ENCODE peak calls at places on chromosomes 1 and 21, in five cellular contexts. Y is colonic mucosa, S is keratinocyte, O is cardiac muscle cell, F is coronary artery. W is an unnamed sample.

GRCh38 chr1:70528591-70529333 is 117.7 kb downstream of the CTH start:
- DNase-seq in Y (no peak), S (no peak), O (peak; percentile 41), F (no peak), W (no peak)

GRCh38 chr1:107430540-107431228 is 289.8 kb downstream of the NTNG1 start:
- DNase-seq in Y (peak; percentile 48), S (peak; percentile 2), O (peak; percentile 54), F (no peak), W (peak; percentile 6)

GRCh38 chr21:14838400-14838799 is 226.4 kb downstream of the NRIP1 start:
- DNase-seq in Y (no peak), S (no peak), O (no peak), F (no peak), W (no peak)

GRCh38 chr1:109091196-109092193 is 931 bp downstream of the TMEM167B start:
- DNase-seq in Y (peak; percentile 61), S (no peak), O (no peak), F (no peak), W (no peak)

GRCh38 chr1:18681423-18681835 is 50.8 kb downstream of the PAX7 start:
- DNase-seq in Y (no peak), S (peak; percentile 23), O (peak; percentile 35), F (no peak), W (no peak)

GRCh38 chr1:86990826-86991225 is 76.4 kb downstream of the HS2ST1 start:
- DNase-seq in Y (no peak), S (no peak), O (no peak), F (no peak), W (no peak)

GRCh38 chr1:179425186-179425585 is 59.4 kb downstream of the AXDND1 start:
- DNase-seq in Y (no peak), S (no peak), O (no peak), F (no peak), W (no peak)

GRCh38 chr21:42056996-42057689 is 14.0 kb upstream of the UMODL1 start:
- DNase-seq in Y (peak; percentile 89), S (no peak), O (peak; percentile 70), F (no peak), W (peak; percentile 84)

GRCh38 chr1:147504801-147505303 is 36.4 kb upstream of the BCL9 start:
- DNase-seq in Y (no peak), S (no peak), O (peak; percentile 44), F (no peak), W (peak; percentile 4)

GRCh38 chr1:159091547-159092397 is 15.2 kb upstream of the AIM2 start:
- DNase-seq in Y (no peak), S (peak; percentile 82), O (peak; percentile 80), F (no peak), W (peak; percentile 18)

GRCh38 chr1:42211224-42211623 is 46.7 kb upstream of the GUCA2A start:
- DNase-seq in Y (no peak), S (no peak), O (no peak), F (no peak), W (no peak)

GRCh38 chr21:42618713-42619112 is 34.7 kb upstream of the PDE9A start:
- DNase-seq in Y (no peak), S (no peak), O (no peak), F (no peak), W (no peak)

GRCh38 chr1:12021616-12022015 is 2.3 kb downstream of the MIIP start:
- DNase-seq in Y (no peak), S (no peak), O (no peak), F (no peak), W (no peak)

GRCh38 chr1:4528590-4528989 is 125.8 kb upstream of the AJAP1 start:
- DNase-seq in Y (no peak), S (no peak), O (no peak), F (peak; percentile 29), W (no peak)

GRCh38 chr1:46547481-46548383 is 3.7 kb downstream of the KNCN start:
- DNase-seq in Y (no peak), S (no peak), O (peak; percentile 70), F (no peak), W (no peak)

GRCh38 chr1:30778156-30778978 is 20.8 kb upstream of the LAPTM5 start:
- DNase-seq in Y (peak; percentile 54), S (peak; percentile 86), O (peak; percentile 94), F (no peak), W (no peak)

GRCh38 chr21:33975548-33976081 is 60.0 kb upstream of the ATP5PO start:
- DNase-seq in Y (no peak), S (peak; percentile 67), O (no peak), F (no peak), W (no peak)

GRCh38 chr1:63350320-63350719 is 17.1 kb upstream of the ALG6 start:
- DNase-seq in Y (no peak), S (no peak), O (no peak), F (no peak), W (no peak)

GRCh38 chr1:110281363-110282290 is 57.5 kb upstream of the RBM15 start:
- DNase-seq in Y (no peak), S (no peak), O (no peak), F (peak; percentile 54), W (no peak)

GRCh38 chr1:113178522-113178921 is 105.5 kb downstream of the LRIG2 start:
- DNase-seq in Y (no peak), S (no peak), O (peak; percentile 39), F (no peak), W (no peak)
- TF ChIP-seq CTCF in Y (no peak), S (peak; percentile 24), O (peak; percentile 30), F (no peak), W (peak; percentile 28)

GRCh38 chr1:26282694-26283019 is 2.8 kb downstream of the SH3BGRL3 start:
- DNase-seq in Y (no peak), S (no peak), O (no peak), F (no peak), W (no peak)
- H3K27ac ChIP-seq in Y (no peak overlapping the region), S (no peak overlapping the region), O (peak overlapping the region; percentile 63), F (no peak overlapping the region), W (peak overlapping the region; percentile 61)

GRCh38 chr1:7633521-7634245 is 137.4 kb upstream of the VAMP3 start:
- DNase-seq in Y (no peak), S (no peak), O (no peak), F (no peak), W (no peak)

GRCh38 chr1:7632681-7633080 is 138.4 kb upstream of the VAMP3 start:
- DNase-seq in Y (no peak), S (no peak), O (no peak), F (no peak), W (no peak)

GRCh38 chr1:7632126-7632525 is 139.0 kb upstream of the VAMP3 start:
- DNase-seq in Y (no peak), S (no peak), O (no peak), F (no peak), W (no peak)

GRCh38 chr1:7636801-7637526 is 134.1 kb upstream of the VAMP3 start:
- DNase-seq in Y (no peak), S (no peak), O (no peak), F (no peak), W (no peak)

GRCh38 chr1:7634841-7635240 is 136.3 kb upstream of the VAMP3 start:
- DNase-seq in Y (no peak), S (no peak), O (no peak), F (no peak), W (no peak)
- TF ChIP-seq CTCF in Y (no peak), S (no peak), O (no peak), F (no peak), W (no peak)

GRCh38 chr1:153977250-153978240 is at the start of gene JTB:
- DNase-seq in Y (peak; percentile 94), S (no peak), O (peak; percentile 85), F (peak; percentile 89), W (no peak)
- H3K27ac ChIP-seq in Y (peak within 1 kb of the TSS; percentile 93), S (peak within 1 kb of the TSS; percentile 76), O (peak within 1 kb of the TSS; percentile 85), F (peak within 1 kb of the TSS; percentile 97), W (peak within 1 kb of the TSS; percentile 70)

GRCh38 chr1:117674521-117675400 is 68.9 kb downstream of the TENT5C start:
- DNase-seq in Y (peak; percentile 69), S (no peak), O (peak; percentile 76), F (peak; percentile 70), W (no peak)
- TF ChIP-seq CTCF in Y (no peak), S (peak; percentile 42), O (peak; percentile 68), F (no peak), W (peak; percentile 55)

DNA sequence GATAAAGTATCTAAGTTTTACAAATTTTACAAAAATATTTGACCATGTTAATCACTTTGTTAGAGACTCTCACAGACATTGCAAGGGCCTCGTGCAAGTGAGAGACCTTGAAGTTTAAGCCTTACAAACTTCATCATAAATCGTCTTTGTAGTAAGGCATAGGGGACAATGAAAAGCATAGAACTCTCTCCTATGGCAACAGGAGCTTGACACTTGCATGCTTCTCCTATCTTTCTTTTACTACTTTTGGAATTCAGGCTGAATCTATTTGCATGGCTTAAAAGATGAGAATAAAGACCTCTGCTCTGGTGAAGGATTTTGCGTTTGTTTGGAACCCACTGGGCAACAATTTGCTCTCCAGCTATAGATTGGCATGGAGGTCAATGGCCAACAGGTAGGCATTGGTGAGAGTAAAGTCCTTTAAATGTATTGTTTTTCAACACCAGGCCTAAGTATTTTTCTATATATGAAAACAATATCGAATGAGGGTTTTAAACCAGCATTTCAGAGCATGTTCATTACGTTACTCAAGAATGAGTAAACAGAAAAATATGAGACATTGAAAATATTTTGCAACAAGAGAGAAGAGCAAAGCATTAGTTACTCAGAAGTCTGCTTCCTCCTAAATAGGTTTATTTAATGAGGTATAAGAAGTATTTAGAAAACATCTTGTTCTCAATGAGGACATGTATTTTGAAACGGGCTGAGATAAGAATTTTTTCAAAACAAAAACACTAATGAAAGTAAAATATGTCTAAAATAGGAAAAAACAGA is 192.2 kb downstream of the TGFB2 start:
- DNase-seq in Y (no peak), S (no peak), O (peak; percentile 73), F (no peak), W (peak; percentile 26)
- H3K27ac ChIP-seq in Y (no peak overlapping the region), S (peak overlapping the region; percentile 25), O (no peak overlapping the region), F (no peak overlapping the region), W (no peak overlapping the region)

GRCh38 chr1:8431028-8431427 is 113.1 kb downstream of the SLC45A1 start:
- DNase-seq in Y (no peak), S (no peak), O (no peak), F (no peak), W (no peak)
- TF ChIP-seq CTCF in Y (no peak), S (no peak), O (no peak), F (no peak), W (no peak)

DNA sequence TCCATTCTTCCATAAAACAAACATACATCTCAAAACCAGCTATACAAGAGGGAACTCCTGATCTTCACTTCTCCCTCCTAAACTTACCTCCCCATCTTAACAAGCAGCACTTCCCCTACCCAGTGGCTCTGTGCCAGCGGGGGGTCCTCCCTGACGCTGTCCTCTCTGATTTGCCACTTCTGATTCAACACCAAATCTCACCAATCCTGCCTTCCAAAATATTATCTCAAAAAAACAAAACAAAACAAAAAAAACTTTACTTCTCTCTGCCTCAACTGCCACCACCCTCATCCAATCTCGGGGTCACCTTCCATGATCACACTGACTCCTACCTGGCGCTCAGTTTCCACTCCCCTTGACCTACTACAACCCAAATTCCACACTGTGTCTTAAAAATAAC is 72.8 kb downstream of the SLC45A1 start:
- DNase-seq in Y (no peak), S (no peak), O (no peak), F (no peak), W (no peak)
- H3K27ac ChIP-seq in Y (no peak overlapping the region), S (no peak overlapping the region), O (peak overlapping the region; percentile 21), F (no peak overlapping the region), W (no peak overlapping the region)

W was measured in AG04450.